ENCODE peak calls at places on chromosome 11, in six cellular contexts. J, K, A, N, P and E are unnamed samples.

GRCh38 chr11:4680341-4680740 is 17.3 kb downstream of the OR51E2 start:
- DNase-seq in K (no peak), A (no peak), N (no peak), J (no peak), P (no peak), E (no peak)

GRCh38 chr11:66579017-66579606 is 10.7 kb upstream of the CTSF start:
- DNase-seq in N (peak; percentile 89), J (peak; percentile 77), P (peak; percentile 68), K (peak; percentile 70), A (peak; percentile 71), E (peak; percentile 44)

GRCh38 chr11:19648321-19648720 is 64.3 kb upstream of the NAV2 start:
- DNase-seq in J (no peak), A (no peak), K (no peak), N (no peak), P (no peak), E (no peak)

GRCh38 chr11:9386901-9387300 is 2.4 kb downstream of the IPO7 start:
- DNase-seq in K (no peak), J (no peak), A (no peak), N (no peak), P (no peak), E (no peak)

GRCh38 chr11:46826310-46827044 is 19.6 kb downstream of the CKAP5 start:
- DNase-seq in J (peak; percentile 67), N (peak; percentile 61), A (peak; percentile 71), P (peak; percentile 67), K (peak; percentile 48), E (peak; percentile 84)

GRCh38 chr11:69057236-69057635 is 8.5 kb downstream of the TPCN2 start:
- DNase-seq in J (no peak), N (no peak), P (no peak), A (no peak), K (no peak), E (no peak)

GRCh38 chr11:92257536-92257935 is 32.9 kb downstream of the FAT3 start:
- DNase-seq in N (no peak), K (no peak), A (no peak), J (no peak), P (no peak), E (no peak)

GRCh38 chr11:123924027-123924426 is 15.4 kb upstream of the OR4D5 start:
- DNase-seq in J (no peak), N (no peak), A (no peak), P (no peak), K (no peak), E (no peak)

GRCh38 chr11:35174666-35175065 is 35.7 kb downstream of the CD44 start:
- DNase-seq in K (no peak), J (no peak), P (no peak), N (no peak), A (no peak), E (peak; percentile 70)

GRCh38 chr11:95231881-95232605 is 1.0 kb upstream of the SESN3 start:
- DNase-seq in J (peak; percentile 61), P (no peak), K (no peak), A (no peak), N (peak; percentile 61), E (no peak)

GRCh38 chr11:73126804-73127480 is 15.2 kb downstream of the FCHSD2 start:
- DNase-seq in P (no peak), J (no peak), A (no peak), K (no peak), N (no peak), E (no peak)

GRCh38 chr11:45089251-45089650 is 57.2 kb upstream of the PRDM11 start:
- DNase-seq in J (peak; percentile 69), N (no peak), P (peak; percentile 80), A (peak; percentile 50), K (no peak), E (peak; percentile 34)

GRCh38 chr11:131606936-131607335 is 236.5 kb downstream of the NTM start:
- DNase-seq in K (no peak), N (no peak), P (no peak), A (no peak), J (no peak), E (no peak)

GRCh38 chr11:15651782-15652181 is 537.1 kb downstream of the INSC start:
- DNase-seq in N (no peak), P (no peak), A (no peak), J (no peak), K (no peak), E (no peak)

GRCh38 chr11:19743622-19744021 is 31.0 kb downstream of the NAV2 start:
- DNase-seq in P (no peak), N (no peak), K (no peak), A (no peak), J (no peak), E (no peak)

GRCh38 chr11:30605036-30605435 is 18.9 kb upstream of the MPPED2 start:
- DNase-seq in A (no peak), N (no peak), P (no peak), K (no peak), J (no peak), E (no peak)

GRCh38 chr11:95289378-95289777 is 58.4 kb upstream of the SESN3 start:
- DNase-seq in N (no peak), K (no peak), P (no peak), J (no peak), A (peak; percentile 89), E (no peak)

GRCh38 chr11:111081021-111081511 is 164.5 kb upstream of the POU2AF2 start:
- DNase-seq in K (no peak), P (no peak), J (no peak), N (no peak), A (no peak), E (no peak)

GRCh38 chr11:80748207-80748606 is 1307.4 kb upstream of the TENM4 start:
- DNase-seq in K (no peak), P (no peak), A (no peak), J (no peak), N (no peak), E (no peak)

GRCh38 chr11:47946682-47947575 is 33.4 kb upstream of the PTPRJ start:
- DNase-seq in N (peak; percentile 21), K (no peak), P (peak; percentile 94), J (peak; percentile 67), A (peak; percentile 99), E (peak; percentile 98)

GRCh38 chr11:45805305-45806071 is 539 bp downstream of the SLC35C1 start:
- DNase-seq in J (no peak), A (no peak), P (peak; percentile 60), N (no peak), K (no peak), E (peak; percentile 36)

GRCh38 chr11:61575886-61576516 is 4.9 kb downstream of the SYT7 start:
- DNase-seq in A (no peak), J (peak; percentile 73), N (no peak), P (no peak), K (no peak), E (no peak)

GRCh38 chr11:128796275-128796674 is 70.8 kb downstream of the KCNJ1 start:
- DNase-seq in P (no peak), J (no peak), A (no peak), K (peak; percentile 30), N (no peak), E (peak; percentile 24)

GRCh38 chr11:91164452-91164822 is 941.6 kb upstream of the CHORDC1 start:
- DNase-seq in A (no peak), J (no peak), K (no peak), N (no peak), P (no peak), E (no peak)

GRCh38 chr11:37532271-37532670 is 934.2 kb upstream of the RAG2 start:
- DNase-seq in P (no peak), N (no peak), A (no peak), K (no peak), J (no peak), E (no peak)

GRCh38 chr11:16347928-16348685 is 8.2 kb downstream of the SOX6 start:
- DNase-seq in N (no peak), P (no peak), K (no peak), J (no peak), A (no peak), E (no peak)

GRCh38 chr11:120332822-120333716 is 3.1 kb upstream of the ARHGEF12 start:
- DNase-seq in J (no peak), A (no peak), K (no peak), P (no peak), N (no peak), E (no peak)

GRCh38 chr11:111157571-111157970 is 88.0 kb upstream of the POU2AF2 start:
- DNase-seq in J (no peak), P (no peak), K (no peak), A (no peak), N (no peak), E (no peak)

GRCh38 chr11:29333993-29334780 is 682.6 kb downstream of the KCNA4 start:
- DNase-seq in J (no peak), N (no peak), K (peak; percentile 37), A (peak; percentile 43), P (no peak), E (peak; percentile 73)

GRCh38 chr11:98107736-98108135 is 913.0 kb upstream of the CNTN5 start:
- DNase-seq in P (no peak), K (no peak), A (no peak), J (no peak), N (no peak), E (no peak)

GRCh38 chr11:65297026-65297667 is 17.5 kb upstream of the CDC42EP2 start:
- DNase-seq in A (no peak), J (no peak), P (no peak), N (no peak), K (no peak), E (no peak)